ENCODE peak calls at places on chromosomes 11 and 22, in nine cellular contexts. One of them, this sample, is unnamed.

GRCh38 chr11:2776351-2777061 is 76.7 kb upstream of the KCNQ1OT1 start:
- DNase-seq in CD8-positive, alpha-beta T cell: no peak
- DNase-seq in colonic mucosa: peak; percentile 14
- DNase-seq in HCT116: no peak
- DNase-seq in endodermal cell: peak; percentile 35
- DNase-seq in right cardiac atrium: no peak
- DNase-seq in IMR-90: no peak
- DNase-seq in psoas muscle: peak; percentile 45
- DNase-seq in endothelial cell of umbilical vein: no peak
- DNase-seq in this sample: no peak

GRCh38 chr11:108616549-108616948 is 23.0 kb upstream of the EXPH5 start:
- DNase-seq in colonic mucosa: no peak
- DNase-seq in HCT116: peak; percentile 96
- DNase-seq in right cardiac atrium: no peak
- DNase-seq in IMR-90: peak; percentile 74
- DNase-seq in psoas muscle: no peak
- DNase-seq in endodermal cell: no peak
- DNase-seq in CD8-positive, alpha-beta T cell: no peak
- DNase-seq in endothelial cell of umbilical vein: peak; percentile 65
- DNase-seq in this sample: no peak

GRCh38 chr11:129247129-129247528 is 55.0 kb upstream of the ARHGAP32 start:
- DNase-seq in endodermal cell: no peak
- DNase-seq in colonic mucosa: no peak
- DNase-seq in IMR-90: peak; percentile 46
- DNase-seq in HCT116: no peak
- DNase-seq in CD8-positive, alpha-beta T cell: no peak
- DNase-seq in right cardiac atrium: no peak
- DNase-seq in endothelial cell of umbilical vein: peak; percentile 32
- DNase-seq in psoas muscle: no peak
- DNase-seq in this sample: no peak

GRCh38 chr11:123473941-123474668 is 44.0 kb downstream of the GRAMD1B start:
- DNase-seq in endothelial cell of umbilical vein: peak; percentile 91
- DNase-seq in right cardiac atrium: no peak
- DNase-seq in IMR-90: peak; percentile 98
- DNase-seq in endodermal cell: no peak
- DNase-seq in colonic mucosa: no peak
- DNase-seq in psoas muscle: no peak
- DNase-seq in CD8-positive, alpha-beta T cell: no peak
- DNase-seq in HCT116: no peak
- DNase-seq in this sample: no peak

GRCh38 chr11:72631806-72632731 is 42.2 kb downstream of the PDE2A start:
- DNase-seq in CD8-positive, alpha-beta T cell: no peak
- DNase-seq in colonic mucosa: no peak
- DNase-seq in endodermal cell: no peak
- DNase-seq in psoas muscle: peak; percentile 87
- DNase-seq in right cardiac atrium: peak; percentile 64
- DNase-seq in HCT116: no peak
- DNase-seq in endothelial cell of umbilical vein: peak; percentile 86
- DNase-seq in IMR-90: no peak
- DNase-seq in this sample: no peak

GRCh38 chr11:69089258-69089657 is 40.5 kb downstream of the TPCN2 start:
- DNase-seq in right cardiac atrium: no peak
- DNase-seq in IMR-90: peak; percentile 89
- DNase-seq in CD8-positive, alpha-beta T cell: no peak
- DNase-seq in HCT116: no peak
- DNase-seq in colonic mucosa: no peak
- DNase-seq in endodermal cell: no peak
- DNase-seq in psoas muscle: peak; percentile 79
- DNase-seq in endothelial cell of umbilical vein: peak; percentile 17
- DNase-seq in this sample: no peak

GRCh38 chr11:119482561-119483001 is 59.6 kb upstream of the THY1 start:
- DNase-seq in endodermal cell: no peak
- DNase-seq in right cardiac atrium: no peak
- DNase-seq in colonic mucosa: no peak
- DNase-seq in endothelial cell of umbilical vein: no peak
- DNase-seq in HCT116: no peak
- DNase-seq in CD8-positive, alpha-beta T cell: no peak
- DNase-seq in psoas muscle: peak; percentile 32
- DNase-seq in IMR-90: no peak
- DNase-seq in this sample: no peak

GRCh38 chr11:15906481-15907035 is 449.8 kb downstream of the SOX6 start:
- DNase-seq in IMR-90: no peak
- DNase-seq in HCT116: no peak
- DNase-seq in endothelial cell of umbilical vein: no peak
- DNase-seq in endodermal cell: no peak
- DNase-seq in right cardiac atrium: no peak
- DNase-seq in psoas muscle: no peak
- DNase-seq in CD8-positive, alpha-beta T cell: no peak
- DNase-seq in colonic mucosa: no peak
- DNase-seq in this sample: no peak

GRCh38 chr22:38467904-38468760 is at the start of gene KDELR3:
- DNase-seq in endodermal cell: peak; percentile 74
- DNase-seq in endothelial cell of umbilical vein: peak; percentile 55
- DNase-seq in colonic mucosa: peak; percentile 72
- DNase-seq in psoas muscle: peak; percentile 73
- DNase-seq in CD8-positive, alpha-beta T cell: no peak
- DNase-seq in right cardiac atrium: peak; percentile 84
- DNase-seq in IMR-90: peak; percentile 71
- DNase-seq in HCT116: peak; percentile 15
- DNase-seq in this sample: no peak

GRCh38 chr11:93505703-93506102 is 37.5 kb downstream of the SMCO4 start:
- DNase-seq in colonic mucosa: no peak
- DNase-seq in right cardiac atrium: no peak
- DNase-seq in psoas muscle: no peak
- DNase-seq in endodermal cell: no peak
- DNase-seq in IMR-90: no peak
- DNase-seq in endothelial cell of umbilical vein: no peak
- DNase-seq in CD8-positive, alpha-beta T cell: no peak
- DNase-seq in HCT116: no peak
- DNase-seq in this sample: no peak

GRCh38 chr11:2741377-2742131 is 41.8 kb upstream of the KCNQ1OT1 start:
- DNase-seq in HCT116: no peak
- DNase-seq in endothelial cell of umbilical vein: no peak
- DNase-seq in IMR-90: peak; percentile 74
- DNase-seq in psoas muscle: peak; percentile 55
- DNase-seq in endodermal cell: no peak
- DNase-seq in right cardiac atrium: peak; percentile 23
- DNase-seq in CD8-positive, alpha-beta T cell: no peak
- DNase-seq in colonic mucosa: no peak
- DNase-seq in this sample: no peak

GRCh38 chr11:46039990-46040389 is 81.3 kb downstream of the PHF21A start:
- DNase-seq in IMR-90: peak; percentile 69
- DNase-seq in right cardiac atrium: no peak
- DNase-seq in HCT116: no peak
- DNase-seq in colonic mucosa: no peak
- DNase-seq in CD8-positive, alpha-beta T cell: no peak
- DNase-seq in psoas muscle: no peak
- DNase-seq in endothelial cell of umbilical vein: no peak
- DNase-seq in endodermal cell: no peak
- DNase-seq in this sample: no peak

DNA sequence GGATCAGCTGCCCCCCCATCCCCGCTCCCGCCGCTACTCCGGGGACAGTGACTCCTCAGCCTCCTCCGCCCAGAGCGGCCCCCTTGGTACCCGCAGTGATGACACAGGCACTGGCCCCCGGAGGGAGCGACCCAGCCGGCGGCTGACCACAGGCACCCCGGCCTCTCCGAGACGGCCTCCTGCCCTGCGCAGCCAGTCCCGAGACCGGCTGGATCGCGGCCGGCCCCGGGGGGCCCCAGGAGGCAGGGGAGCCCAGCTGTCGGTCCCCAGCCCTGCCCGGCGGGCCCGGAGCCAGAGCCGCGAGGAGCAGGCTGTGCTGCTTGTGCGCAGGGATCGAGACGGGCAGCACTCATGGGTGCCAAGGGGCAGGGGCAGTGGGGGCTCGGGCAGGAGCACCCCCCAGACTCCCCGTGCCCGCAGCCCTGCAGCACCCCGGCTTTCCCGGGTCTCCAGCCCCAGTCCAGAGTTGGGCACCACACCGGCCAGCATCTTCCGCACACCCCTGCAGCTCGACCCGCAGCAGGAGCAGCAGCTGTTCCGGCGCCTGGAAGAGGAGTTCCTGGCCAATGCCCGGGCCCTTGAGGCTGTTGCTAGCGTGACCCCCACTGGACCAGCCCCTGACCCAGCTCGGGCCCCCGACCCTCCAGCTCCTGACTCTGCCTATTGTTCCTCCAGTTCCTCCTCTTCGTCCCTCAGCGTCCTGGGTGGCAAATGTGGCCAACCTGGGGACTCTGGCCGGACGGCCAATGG is 3.9 kb downstream of the RASL10A start:
- DNase-seq in right cardiac atrium: peak; percentile 60
- DNase-seq in endodermal cell: no peak
- DNase-seq in IMR-90: no peak
- DNase-seq in psoas muscle: peak; percentile 70
- DNase-seq in colonic mucosa: no peak
- DNase-seq in HCT116: no peak
- DNase-seq in endothelial cell of umbilical vein: no peak
- DNase-seq in CD8-positive, alpha-beta T cell: no peak
- DNase-seq in this sample: no peak
- H3K4me1 ChIP-seq in right cardiac atrium: peaks cover 30% of the 10 kb centered on the region
- H3K4me1 ChIP-seq in endodermal cell: peaks cover 8% of the 10 kb centered on the region
- H3K4me1 ChIP-seq in IMR-90: peaks cover 15% of the 10 kb centered on the region
- H3K4me1 ChIP-seq in psoas muscle: peaks cover 37% of the 10 kb centered on the region
- H3K4me1 ChIP-seq in colonic mucosa: peaks cover 47% of the 10 kb centered on the region
- H3K4me1 ChIP-seq in HCT116: peaks cover 46% of the 10 kb centered on the region
- H3K4me1 ChIP-seq in endothelial cell of umbilical vein: peaks cover 40% of the 10 kb centered on the region
- H3K4me1 ChIP-seq in CD8-positive, alpha-beta T cell: peaks cover 17% of the 10 kb centered on the region
- H3K4me1 ChIP-seq in this sample: peaks cover 14% of the 10 kb centered on the region

DNA sequence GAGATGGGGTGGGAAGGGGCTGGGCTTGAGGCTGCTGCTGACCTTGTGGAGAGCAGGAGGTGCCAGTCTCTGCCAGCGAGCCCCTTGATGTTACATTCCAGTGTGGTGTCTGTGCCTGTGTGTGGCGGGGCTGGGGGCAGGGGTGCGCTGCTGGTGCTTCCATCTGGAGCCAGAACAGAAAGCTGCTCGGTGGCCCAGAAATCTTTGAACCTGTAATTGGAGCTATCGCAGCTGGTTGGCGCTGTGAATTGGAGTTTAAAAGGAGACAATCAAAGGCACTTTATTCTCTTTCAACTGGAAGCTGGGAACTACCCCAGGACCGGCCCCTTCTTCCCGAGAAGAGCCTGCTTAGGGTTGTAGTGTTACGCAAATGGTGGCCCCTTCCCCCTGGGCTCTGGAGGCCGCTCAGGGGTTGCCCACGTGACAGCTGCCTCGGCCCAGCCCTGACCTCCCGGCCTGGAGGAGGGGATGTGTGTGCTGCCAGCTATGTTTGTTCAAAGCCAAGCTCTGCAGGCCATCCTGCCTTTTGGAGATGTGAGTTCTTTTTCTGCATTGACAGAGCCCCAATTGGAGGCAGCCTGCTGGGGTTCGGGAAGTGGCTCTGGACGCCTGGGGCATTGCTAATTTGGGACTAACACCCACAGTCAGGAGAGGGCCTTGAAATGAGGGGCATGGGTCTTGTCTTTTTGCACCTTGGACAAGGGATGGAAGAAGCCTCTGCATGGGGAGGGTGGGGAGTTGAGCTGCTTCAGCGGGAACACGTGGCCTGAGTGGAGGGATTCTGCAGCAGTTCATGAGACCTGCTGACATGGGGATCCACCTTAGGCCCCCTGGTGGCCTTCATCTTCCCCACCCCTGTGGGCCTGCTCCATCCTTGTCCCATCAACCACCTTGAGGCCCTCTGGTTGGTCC is 14.0 kb upstream of the ARSA start:
- DNase-seq in endodermal cell: peak; percentile 86
- DNase-seq in psoas muscle: no peak
- DNase-seq in right cardiac atrium: peak; percentile 40
- DNase-seq in HCT116: no peak
- DNase-seq in colonic mucosa: no peak
- DNase-seq in CD8-positive, alpha-beta T cell: no peak
- DNase-seq in endothelial cell of umbilical vein: peak; percentile 74
- DNase-seq in IMR-90: peak; percentile 32
- DNase-seq in this sample: no peak
- H3K4me3 ChIP-seq in endodermal cell: no peak overlapping the region
- H3K4me3 ChIP-seq in psoas muscle: no peak overlapping the region
- H3K4me3 ChIP-seq in right cardiac atrium: no peak overlapping the region
- H3K4me3 ChIP-seq in HCT116: no peak overlapping the region
- H3K4me3 ChIP-seq in colonic mucosa: no peak overlapping the region
- H3K4me3 ChIP-seq in CD8-positive, alpha-beta T cell: no peak overlapping the region
- H3K4me3 ChIP-seq in endothelial cell of umbilical vein: no peak overlapping the region
- H3K4me3 ChIP-seq in IMR-90: no peak overlapping the region
- H3K4me3 ChIP-seq in this sample: no peak overlapping the region

DNA sequence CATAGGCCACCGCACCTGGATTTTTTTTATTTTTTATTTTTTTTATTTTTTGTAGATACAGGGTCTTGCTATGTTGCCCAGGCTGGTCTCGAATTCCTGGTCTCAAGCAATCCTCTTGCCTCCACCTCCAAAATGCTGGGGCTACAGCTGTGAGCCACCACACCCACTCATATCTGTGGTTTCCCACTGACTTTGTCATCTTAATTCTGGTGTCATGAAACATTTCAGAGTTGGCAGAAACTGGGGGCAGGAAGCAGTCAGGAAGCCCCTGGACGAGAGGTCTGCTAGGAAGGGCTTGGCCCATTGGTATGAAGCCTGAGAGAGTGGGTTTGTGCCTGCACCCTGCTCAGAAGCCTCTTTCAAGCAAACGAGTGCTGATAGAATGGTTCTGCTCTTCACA is 49.0 kb downstream of the COMMD9 start:
- DNase-seq in endodermal cell: no peak
- DNase-seq in endothelial cell of umbilical vein: no peak
- DNase-seq in psoas muscle: no peak
- DNase-seq in right cardiac atrium: no peak
- DNase-seq in IMR-90: peak; percentile 15
- DNase-seq in HCT116: no peak
- DNase-seq in CD8-positive, alpha-beta T cell: no peak
- DNase-seq in colonic mucosa: no peak
- DNase-seq in this sample: no peak
- H3K27me3 ChIP-seq in endodermal cell: no peaks in the 10 kb centered on the region
- H3K27me3 ChIP-seq in endothelial cell of umbilical vein: no peaks in the 10 kb centered on the region
- H3K27me3 ChIP-seq in psoas muscle: no peaks in the 10 kb centered on the region
- H3K27me3 ChIP-seq in right cardiac atrium: peaks cover 2% of the 10 kb centered on the region
- H3K27me3 ChIP-seq in IMR-90: peaks cover 16% of the 10 kb centered on the region
- H3K27me3 ChIP-seq in HCT116: no peaks in the 10 kb centered on the region
- H3K27me3 ChIP-seq in CD8-positive, alpha-beta T cell: no peaks in the 10 kb centered on the region
- H3K27me3 ChIP-seq in colonic mucosa: no peaks in the 10 kb centered on the region
- H3K27me3 ChIP-seq in this sample: no peaks in the 10 kb centered on the region

GRCh38 chr11:67367836-67368227 is 5.6 kb downstream of the CLCF1 start:
- DNase-seq in endothelial cell of umbilical vein: no peak
- DNase-seq in IMR-90: no peak
- DNase-seq in right cardiac atrium: no peak
- DNase-seq in CD8-positive, alpha-beta T cell: no peak
- DNase-seq in HCT116: no peak
- DNase-seq in colonic mucosa: no peak
- DNase-seq in endodermal cell: peak; percentile 44
- DNase-seq in psoas muscle: no peak
- DNase-seq in this sample: no peak
- H3K4me1 ChIP-seq in endothelial cell of umbilical vein: peaks cover 28% of the 10 kb centered on the region
- H3K4me1 ChIP-seq in IMR-90: peaks cover 53% of the 10 kb centered on the region
- H3K4me1 ChIP-seq in right cardiac atrium: peaks cover 27% of the 10 kb centered on the region
- H3K4me1 ChIP-seq in CD8-positive, alpha-beta T cell: peaks cover 59% of the 10 kb centered on the region
- H3K4me1 ChIP-seq in HCT116: peaks cover 54% of the 10 kb centered on the region
- H3K4me1 ChIP-seq in colonic mucosa: peaks cover 21% of the 10 kb centered on the region
- H3K4me1 ChIP-seq in endodermal cell: peaks cover 7% of the 10 kb centered on the region
- H3K4me1 ChIP-seq in psoas muscle: peaks cover 4% of the 10 kb centered on the region
- H3K4me1 ChIP-seq in this sample: peaks cover 58% of the 10 kb centered on the region

DNA sequence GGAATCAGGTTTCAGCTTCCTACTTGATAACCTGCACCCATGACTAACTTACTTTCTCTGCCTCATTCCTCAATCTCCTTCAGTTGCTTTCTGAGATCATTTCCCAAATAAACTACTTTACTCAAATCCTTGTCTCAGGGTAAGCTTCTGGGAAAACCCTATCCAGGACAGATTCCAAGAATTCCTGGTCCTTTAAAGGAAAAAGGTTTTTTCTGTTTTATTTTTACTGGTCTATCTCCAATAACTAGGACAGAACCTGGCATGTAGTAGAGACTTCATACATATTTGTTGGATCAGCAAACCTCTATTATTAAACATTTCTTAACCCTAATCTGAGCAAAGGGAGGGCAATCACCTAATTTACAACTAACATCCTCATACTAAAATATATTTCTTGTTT is 910.5 kb upstream of the CHORDC1 start:
- DNase-seq in psoas muscle: no peak
- DNase-seq in right cardiac atrium: no peak
- DNase-seq in endodermal cell: no peak
- DNase-seq in colonic mucosa: no peak
- DNase-seq in IMR-90: peak; percentile 43
- DNase-seq in CD8-positive, alpha-beta T cell: no peak
- DNase-seq in endothelial cell of umbilical vein: peak; percentile 11
- DNase-seq in HCT116: no peak
- DNase-seq in this sample: no peak
- H3K4me3 ChIP-seq in psoas muscle: no peak overlapping the region
- H3K4me3 ChIP-seq in right cardiac atrium: no peak overlapping the region
- H3K4me3 ChIP-seq in endodermal cell: no peak overlapping the region
- H3K4me3 ChIP-seq in colonic mucosa: no peak overlapping the region
- H3K4me3 ChIP-seq in IMR-90: no peak overlapping the region
- H3K4me3 ChIP-seq in CD8-positive, alpha-beta T cell: no peak overlapping the region
- H3K4me3 ChIP-seq in endothelial cell of umbilical vein: no peak overlapping the region
- H3K4me3 ChIP-seq in HCT116: no peak overlapping the region
- H3K4me3 ChIP-seq in this sample: no peak overlapping the region